ENCODE peak calls at places on chromosomes 2 and 18, in six cellular contexts. X is OCI-LY7, W is lung, M is fibroblast of the aortic adventitia, N is lower leg skin, K is fibroblast of lung. A is an unnamed sample.

GRCh38 chr2:127398239-127398590 is 10.4 kb upstream of the MAP3K2 start:
- DNase-seq in W (peak; percentile 89), K (peak; percentile 93), M (peak; percentile 90), N (peak; percentile 97), X (no peak), A (peak; percentile 92)

GRCh38 chr2:194745532-194746146 is 911.4 kb upstream of the SLC39A10 start:
- DNase-seq in W (no peak), X (no peak), M (no peak), K (no peak), N (no peak), A (no peak)

GRCh38 chr2:162138310-162138709 is 13.7 kb downstream of the GCG start:
- DNase-seq in M (no peak), N (no peak), X (no peak), W (no peak), K (no peak), A (no peak)

GRCh38 chr2:233380132-233381012 is 26.1 kb downstream of the DGKD start:
- DNase-seq in X (peak; percentile 62), M (peak; percentile 25), K (peak; percentile 40), N (no peak), W (no peak), A (peak; percentile 45)

GRCh38 chr2:230908094-230908594 is 16.9 kb downstream of the GPR55 start:
- DNase-seq in M (no peak), W (no peak), N (peak; percentile 56), X (no peak), K (no peak), A (no peak)

GRCh38 chr2:173462908-173463840 is 108.5 kb downstream of the CDCA7 start:
- DNase-seq in M (no peak), W (no peak), N (no peak), X (no peak), K (no peak), A (no peak)

GRCh38 chr18:57027190-57027708 is 119.6 kb upstream of the BOD1L2 start:
- DNase-seq in X (no peak), W (no peak), K (no peak), N (no peak), M (no peak), A (no peak)

GRCh38 chr2:233953106-233953801 is 36.1 kb downstream of the TRPM8 start:
- DNase-seq in N (peak; percentile 32), M (no peak), X (no peak), W (no peak), K (no peak), A (no peak)

GRCh38 chr2:52704251-52704650 is 1063.4 kb upstream of the CHAC2 start:
- DNase-seq in N (no peak), W (no peak), X (no peak), M (no peak), K (no peak), A (no peak)

GRCh38 chr2:137521653-137522052 is 442.6 kb upstream of the HNMT start:
- DNase-seq in W (no peak), K (no peak), X (no peak), N (no peak), M (no peak), A (no peak)

GRCh38 chr2:20604957-20605381 is 45.9 kb downstream of the HS1BP3 start:
- DNase-seq in M (peak; percentile 98), W (no peak), K (peak; percentile 92), X (no peak), N (peak; percentile 84), A (no peak)

GRCh38 chr2:25072606-25073005 is 30.7 kb downstream of the EFR3B start:
- DNase-seq in W (no peak), X (no peak), M (no peak), K (no peak), N (no peak), A (no peak)

GRCh38 chr2:85539361-85540130 is 578 bp downstream of the MAT2A start:
- DNase-seq in X (peak; percentile 75), N (peak; percentile 94), W (peak; percentile 80), K (peak; percentile 61), M (peak; percentile 67), A (no peak)

GRCh38 chr2:85540131-85540587 is 1.2 kb downstream of the MAT2A start:
- DNase-seq in N (no peak), X (no peak), M (peak; percentile 50), W (no peak), K (peak; percentile 21), A (no peak)

GRCh38 chr2:85536479-85536878 is 2.5 kb upstream of the MAT2A start:
- DNase-seq in W (no peak), M (peak; percentile 56), K (peak; percentile 88), X (no peak), N (no peak), A (peak; percentile 56)

GRCh38 chr2:85538507-85539360 is at the start of gene MAT2A:
- DNase-seq in X (peak; percentile 95), M (peak; percentile 92), N (peak; percentile 99), K (peak; percentile 90), W (peak; percentile 94), A (peak; percentile 69)

GRCh38 chr2:85537600-85538506 is 1.1 kb upstream of the MAT2A start:
- DNase-seq in N (peak; percentile 93), W (peak; percentile 53), M (peak; percentile 58), K (peak; percentile 39), X (peak; percentile 67), A (peak; percentile 66)
- TF ChIP-seq CTCF in N (no peak), W (no peak), M (peak; percentile 11), K (peak; percentile 4), X (peak; percentile 42), A (peak; percentile 66)

GRCh38 chr2:218290316-218291261 is 1.7 kb downstream of the TMBIM1 start:
- DNase-seq in K (no peak), X (peak; percentile 96), N (no peak), W (no peak), M (no peak), A (no peak)

GRCh38 chr2:218291934-218292699 is at the start of gene TMBIM1:
- DNase-seq in N (peak; percentile 96), M (peak; percentile 66), W (peak; percentile 78), K (peak; percentile 56), X (peak; percentile 86), A (no peak)

GRCh38 chr2:218289639-218290315 is 2.5 kb downstream of the TMBIM1 start:
- DNase-seq in X (no peak), M (peak; percentile 76), N (no peak), K (peak; percentile 67), W (no peak), A (no peak)

GRCh38 chr2:218292700-218293014 is 354 bp upstream of the TMBIM1 start:
- DNase-seq in W (no peak), K (no peak), M (no peak), X (no peak), N (no peak), A (no peak)

DNA sequence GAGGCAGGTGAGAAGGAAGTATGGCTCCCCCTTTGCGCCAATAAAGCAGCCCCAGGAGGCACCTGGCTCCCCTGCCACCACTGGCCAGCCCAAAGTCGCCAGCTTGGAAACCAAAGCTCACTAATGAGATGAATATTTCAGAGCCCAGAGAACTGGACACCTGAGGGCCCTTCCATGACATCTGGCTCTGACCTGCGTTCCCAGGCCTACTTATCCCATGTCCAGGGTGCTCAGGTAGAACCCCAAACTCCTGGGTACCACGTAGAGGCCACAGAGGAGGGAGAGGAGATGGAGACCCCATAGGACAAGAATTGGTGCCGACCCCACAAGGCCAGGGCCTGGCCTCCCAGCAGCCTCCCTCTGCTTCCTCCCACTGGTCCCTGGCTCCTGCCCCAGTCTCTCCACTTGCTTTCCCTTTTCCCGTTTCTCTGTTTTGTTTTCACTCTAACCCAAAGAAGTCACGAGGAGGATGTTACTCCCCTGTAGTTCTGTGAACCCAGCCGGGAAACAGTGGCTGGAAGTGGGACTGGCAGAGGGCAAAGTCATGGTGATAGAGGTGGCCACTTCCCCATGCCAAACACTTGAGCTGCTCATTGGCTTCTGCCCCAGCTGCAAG is 877 bp downstream of the TMBIM1 start:
- DNase-seq in X (peak; percentile 41), K (no peak), N (no peak), W (no peak), M (peak; percentile 39), A (no peak)
- H3K4me3 ChIP-seq in X (peak overlapping the region; percentile 89), K (peak overlapping the region; percentile 96), N (peak overlapping the region; percentile 86), W (peak overlapping the region; percentile 76), M (peak overlapping the region; percentile 93), A (peak overlapping the region; percentile 72)

GRCh38 chr2:60553496-60553991 is at the start of gene BCL11A:
- DNase-seq in N (no peak), M (peak; percentile 57), W (peak; percentile 75), X (peak; percentile 89), K (peak; percentile 93), A (peak; percentile 72)

GRCh38 chr2:60554649-60555065 is 1.2 kb upstream of the BCL11A start:
- DNase-seq in K (no peak), N (no peak), X (no peak), W (no peak), M (no peak), A (no peak)

GRCh38 chr2:60555066-60555793 is 1.8 kb upstream of the BCL11A start:
- DNase-seq in M (peak; percentile 53), K (peak; percentile 67), X (peak; percentile 89), N (peak; percentile 87), W (peak; percentile 61), A (no peak)

GRCh38 chr2:60552851-60553495 is 481 bp downstream of the BCL11A start:
- DNase-seq in N (no peak), W (no peak), X (peak; percentile 42), K (peak; percentile 2), M (no peak), A (no peak)

DNA sequence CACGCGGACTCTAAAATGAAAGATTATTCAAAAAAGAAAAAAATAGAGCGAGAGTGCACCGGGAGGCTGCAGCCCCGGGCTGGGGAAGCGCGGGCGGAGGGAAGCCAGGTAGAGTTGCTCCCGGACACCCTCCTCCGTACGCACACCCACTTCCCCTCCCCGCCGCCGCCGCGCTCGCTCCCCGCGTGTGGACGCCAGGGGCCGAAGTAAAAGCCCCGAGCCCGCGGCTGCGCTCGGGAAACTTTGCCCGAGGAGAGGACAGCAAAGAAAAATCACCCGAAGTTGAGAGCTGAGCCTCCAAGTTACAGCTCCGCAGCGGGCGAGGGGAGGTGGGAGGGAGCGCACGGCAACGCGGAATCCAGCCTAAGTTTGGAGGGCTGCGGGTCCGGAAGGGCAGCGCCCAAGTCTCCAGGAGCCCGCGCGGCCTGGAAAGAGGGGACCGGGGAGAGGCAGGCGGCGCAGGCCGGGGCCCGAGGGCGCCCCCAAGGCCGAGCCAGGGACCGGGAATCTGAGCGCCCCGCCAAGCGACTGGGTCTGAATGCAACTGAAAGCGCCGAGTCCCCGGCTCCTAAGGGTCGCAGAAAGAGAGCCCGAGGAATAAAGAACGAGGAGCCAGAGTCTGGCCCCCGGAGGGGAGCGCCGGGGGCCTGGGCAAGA is 666 bp upstream of the BCL11A start:
- DNase-seq in K (peak; percentile 35), X (peak; percentile 69), W (peak; percentile 50), N (no peak), M (no peak), A (no peak)
- TF ChIP-seq CTCF in K (no peak), X (no peak), W (no peak), N (no peak), M (no peak), A (peak; percentile 8)

DNA sequence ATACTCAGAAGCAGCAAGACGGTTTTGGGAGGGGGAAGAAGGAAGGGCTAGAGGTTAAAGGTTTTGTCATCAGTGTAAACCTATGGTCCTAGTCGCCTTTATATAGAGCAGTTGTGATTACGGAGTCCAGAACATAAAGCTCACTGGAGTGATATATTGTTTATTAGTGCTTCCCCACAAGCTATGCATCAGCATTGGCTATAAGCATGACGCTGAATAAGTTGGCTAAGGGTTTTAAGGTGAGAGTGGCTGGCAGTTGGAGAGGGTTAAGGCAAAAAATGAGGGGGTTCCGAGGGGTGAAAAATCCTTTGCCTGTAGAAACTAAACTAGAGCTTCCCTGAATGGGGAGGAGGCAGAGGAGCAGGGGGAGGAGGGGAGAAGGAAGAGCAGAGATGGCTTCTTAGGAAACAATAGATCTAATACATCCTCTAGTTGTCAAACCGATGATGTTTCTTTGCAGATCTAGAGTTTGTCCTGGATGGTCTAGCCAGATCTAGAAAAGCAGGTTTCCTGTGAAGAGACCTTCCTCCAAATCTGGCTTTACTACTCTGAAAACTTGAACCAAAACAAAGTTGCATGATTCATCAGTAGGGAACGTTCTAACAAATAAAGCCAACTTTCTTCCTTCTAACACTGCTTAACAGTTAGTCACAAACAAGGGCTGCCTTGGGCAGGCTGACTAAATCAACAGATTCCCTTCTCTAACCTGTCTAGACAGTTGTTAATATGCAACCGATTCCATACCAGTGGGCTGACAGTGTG is 2.5 kb downstream of the KLF7 start:
- DNase-seq in X (no peak), W (no peak), K (peak; percentile 96), N (no peak), M (peak; percentile 91), A (peak; percentile 81)
- H3K4me3 ChIP-seq in X (no peak overlapping the region), W (peak overlapping the region; percentile 38), K (peak overlapping the region; percentile 90), N (no peak overlapping the region), M (peak overlapping the region; percentile 71), A (peak overlapping the region; percentile 92)